ENCODE peak calls at places on chromosomes 16 and 17, in five cellular contexts. H is T-helper 17 cell; V is mesendoderm; X is activated naive CD4-positive, alpha-beta T cell; A is cardiac muscle cell. E is an unnamed sample.

GRCh38 chr17:28684963-28685362 is 23.0 kb downstream of the SUPT6H start:
- DNase-seq in H (no peak), V (no peak), X (no peak), A (no peak), E (peak)

GRCh38 chr17:69357701-69358100 is 30.8 kb upstream of the ABCA5 start:
- DNase-seq in H (no peak), V (peak), X (no peak), A (peak), E (peak)

GRCh38 chr17:79791354-79792123 is 5.3 kb downstream of the CBX8 start:
- DNase-seq in H (no peak), V (peak), X (no peak), A (no peak), E (no peak)

GRCh38 chr17:8726477-8726876 is 18.2 kb downstream of the CCDC42 start:
- DNase-seq in H (no peak), V (no peak), X (no peak), A (no peak), E (no peak)

GRCh38 chr17:65022751-65023421 is 33.7 kb downstream of the GNA13 start:
- DNase-seq in H (no peak), V (no peak), X (no peak), A (no peak), E (peak)

GRCh38 chr16:3954411-3954921 is 74.0 kb upstream of the CREBBP start:
- DNase-seq in H (no peak), V (no peak), X (no peak), A (no peak), E (no peak)

GRCh38 chr17:78383725-78384471 is 5.4 kb downstream of the PGS1 start:
- DNase-seq in H (no peak), V (no peak), X (no peak), A (no peak), E (no peak)

GRCh38 chr17:17783121-17783824 is 53.5 kb downstream of the SREBF1 start:
- DNase-seq in H (peak), V (peak), X (peak), A (peak), E (no peak)

GRCh38 chr17:20281860-20282259 is 185.5 kb downstream of the LGALS9B start:
- DNase-seq in H (no peak), V (no peak), X (no peak), A (no peak), E (no peak)

GRCh38 chr17:44355642-44356099 is 8.0 kb downstream of the FAM171A2 start:
- DNase-seq in H (no peak), V (no peak), X (no peak), A (no peak), E (no peak)

GRCh38 chr16:84194470-84195200 is 3.7 kb downstream of the ADAD2 start:
- DNase-seq in H (no peak), V (no peak), X (peak), A (no peak), E (no peak)

GRCh38 chr17:37339321-37339720 is 36.5 kb upstream of the C17orf78 start:
- DNase-seq in H (no peak), V (no peak), X (no peak), A (no peak), E (peak)

GRCh38 chr17:13085578-13085977 is 67.8 kb upstream of the ELAC2 start:
- DNase-seq in H (no peak), V (no peak), X (no peak), A (no peak), E (no peak)

GRCh38 chr17:48240562-48241130 is 133.1 kb downstream of the SNX11 start:
- DNase-seq in H (no peak), V (peak), X (no peak), A (no peak), E (no peak)

GRCh38 chr17:69287168-69287567 is 39.8 kb downstream of the ABCA5 start:
- DNase-seq in H (no peak), V (no peak), X (no peak), A (no peak), E (no peak)

GRCh38 chr17:79814966-79815835 is 18.3 kb upstream of the CBX8 start:
- DNase-seq in H (no peak), V (no peak), X (peak), A (no peak), E (peak)

GRCh38 chr16:81996664-81997529 is 14.4 kb downstream of the SDR42E1 start:
- DNase-seq in H (no peak), V (peak), X (no peak), A (peak), E (peak)

GRCh38 chr16:69830534-69831211 is 68.5 kb downstream of the WWP2 start:
- DNase-seq in H (no peak), V (no peak), X (no peak), A (no peak), E (no peak)

GRCh38 chr16:71387045-71387871 is 28.7 kb downstream of the CALB2 start:
- DNase-seq in H (no peak), V (peak), X (no peak), A (peak), E (no peak)

GRCh38 chr17:40550608-40551007 is 14.7 kb downstream of the CCR7 start:
- DNase-seq in H (no peak), V (no peak), X (no peak), A (no peak), E (no peak)

GRCh38 chr16:56041556-56042140 is 149.6 kb upstream of the GNAO1 start:
- DNase-seq in H (peak), V (peak), X (no peak), A (peak), E (peak)

GRCh38 chr16:4680673-4681470 is 12.5 kb upstream of the NUDT16L1 start:
- DNase-seq in H (no peak), V (no peak), X (no peak), A (no peak), E (no peak)

GRCh38 chr17:40024901-40025300 is 9.7 kb downstream of the CSF3 start:
- DNase-seq in H (no peak), V (no peak), X (no peak), A (no peak), E (no peak)

GRCh38 chr17:45299311-45299710 is 17.5 kb downstream of the MAP3K14 start:
- DNase-seq in H (no peak), V (no peak), X (no peak), A (peak), E (no peak)

GRCh38 chr17:42891539-42892152 is 9.0 kb upstream of the G6PC1 start:
- DNase-seq in H (no peak), V (peak), X (no peak), A (peak), E (no peak)